ENCODE peak calls at places on chromosomes 11 and 22, in four cellular contexts. One of them, this sample, is unnamed.

GRCh38 chr11:104897891-104898684 is at the start of gene CASP12:
- DNase-seq in K562: no peak
- DNase-seq in HepG2: no peak
- DNase-seq in WTC11: no peak
- DNase-seq in this sample: no peak

GRCh38 chr11:108624196-108624925 is 30.8 kb upstream of the EXPH5 start:
- DNase-seq in K562: no peak
- DNase-seq in WTC11: no peak
- DNase-seq in HepG2: no peak
- DNase-seq in this sample: no peak

GRCh38 chr11:105763594-105763993 is 153.7 kb downstream of the GRIA4 start:
- DNase-seq in WTC11: no peak
- DNase-seq in HepG2: no peak
- DNase-seq in K562: no peak
- DNase-seq in this sample: no peak

GRCh38 chr22:22424210-22424800 is 84.2 kb downstream of the ZNF280B start:
- DNase-seq in HepG2: no peak
- DNase-seq in K562: no peak
- DNase-seq in WTC11: peak; percentile 54
- DNase-seq in this sample: no peak

GRCh38 chr11:122189259-122189658 is 73.2 kb upstream of the BLID start:
- DNase-seq in HepG2: no peak
- DNase-seq in WTC11: no peak
- DNase-seq in K562: no peak
- DNase-seq in this sample: no peak

GRCh38 chr11:61828629-61829407 is 718 bp downstream of the FADS2 start:
- DNase-seq in HepG2: no peak
- DNase-seq in WTC11: peak; percentile 64
- DNase-seq in K562: no peak
- DNase-seq in this sample: peak; percentile 82

GRCh38 chr11:2559527-2560311 is 114.9 kb downstream of the KCNQ1 start:
- DNase-seq in K562: no peak
- DNase-seq in HepG2: no peak
- DNase-seq in WTC11: peak; percentile 7
- DNase-seq in this sample: no peak

GRCh38 chr22:17159504-17159951 is 451 bp upstream of the HDHD5 start:
- DNase-seq in WTC11: no peak
- DNase-seq in K562: no peak
- DNase-seq in HepG2: no peak
- DNase-seq in this sample: no peak

GRCh38 chr22:41636467-41636866 is 15.4 kb downstream of the XRCC6 start:
- DNase-seq in WTC11: no peak
- DNase-seq in HepG2: no peak
- DNase-seq in K562: no peak
- DNase-seq in this sample: no peak

GRCh38 chr11:116519499-116519898 is 253.3 kb downstream of the BUD13 start:
- DNase-seq in WTC11: no peak
- DNase-seq in HepG2: no peak
- DNase-seq in K562: no peak
- DNase-seq in this sample: no peak

GRCh38 chr22:43829448-43829821 is 17.3 kb upstream of the EFCAB6 start:
- DNase-seq in K562: no peak
- DNase-seq in WTC11: no peak
- DNase-seq in HepG2: no peak
- DNase-seq in this sample: peak; percentile 89

GRCh38 chr11:130070109-130070828 is 575 bp downstream of the APLP2 start:
- DNase-seq in WTC11: peak; percentile 43
- DNase-seq in HepG2: no peak
- DNase-seq in K562: peak; percentile 50
- DNase-seq in this sample: peak; percentile 80

GRCh38 chr11:89381094-89381493 is 110.1 kb downstream of the NOX4 start:
- DNase-seq in WTC11: no peak
- DNase-seq in HepG2: no peak
- DNase-seq in K562: no peak
- DNase-seq in this sample: no peak

GRCh38 chr11:132220464-132220863 is 850.0 kb downstream of the NTM start:
- DNase-seq in HepG2: no peak
- DNase-seq in WTC11: no peak
- DNase-seq in K562: no peak
- DNase-seq in this sample: no peak

GRCh38 chr11:132111781-132112380 is 741.5 kb downstream of the NTM start:
- DNase-seq in WTC11: no peak
- DNase-seq in HepG2: no peak
- DNase-seq in K562: no peak
- DNase-seq in this sample: no peak

GRCh38 chr11:80603472-80603871 is 1162.6 kb upstream of the TENM4 start:
- DNase-seq in K562: no peak
- DNase-seq in HepG2: no peak
- DNase-seq in WTC11: no peak
- DNase-seq in this sample: no peak

GRCh38 chr22:24893341-24894070 is 53.0 kb downstream of the LHFPL7 start:
- DNase-seq in WTC11: no peak
- DNase-seq in HepG2: no peak
- DNase-seq in K562: no peak
- DNase-seq in this sample: no peak

GRCh38 chr22:24894998-24895397 is 51.5 kb downstream of the LHFPL7 start:
- DNase-seq in WTC11: peak; percentile 25
- DNase-seq in K562: no peak
- DNase-seq in HepG2: peak; percentile 61
- DNase-seq in this sample: peak; percentile 85

GRCh38 chr22:24894220-24894975 is 52.1 kb downstream of the LHFPL7 start:
- DNase-seq in K562: peak; percentile 25
- DNase-seq in HepG2: peak; percentile 96
- DNase-seq in WTC11: no peak
- DNase-seq in this sample: peak; percentile 81
- TF ChIP-seq FOXJ3 in K562: no peak
- TF ChIP-seq FOXJ3 in HepG2: peak; percentile 64
- TF ChIP-seq FOXJ3 in WTC11: no peak
- TF ChIP-seq FOXJ3 in this sample: no peak

DNA sequence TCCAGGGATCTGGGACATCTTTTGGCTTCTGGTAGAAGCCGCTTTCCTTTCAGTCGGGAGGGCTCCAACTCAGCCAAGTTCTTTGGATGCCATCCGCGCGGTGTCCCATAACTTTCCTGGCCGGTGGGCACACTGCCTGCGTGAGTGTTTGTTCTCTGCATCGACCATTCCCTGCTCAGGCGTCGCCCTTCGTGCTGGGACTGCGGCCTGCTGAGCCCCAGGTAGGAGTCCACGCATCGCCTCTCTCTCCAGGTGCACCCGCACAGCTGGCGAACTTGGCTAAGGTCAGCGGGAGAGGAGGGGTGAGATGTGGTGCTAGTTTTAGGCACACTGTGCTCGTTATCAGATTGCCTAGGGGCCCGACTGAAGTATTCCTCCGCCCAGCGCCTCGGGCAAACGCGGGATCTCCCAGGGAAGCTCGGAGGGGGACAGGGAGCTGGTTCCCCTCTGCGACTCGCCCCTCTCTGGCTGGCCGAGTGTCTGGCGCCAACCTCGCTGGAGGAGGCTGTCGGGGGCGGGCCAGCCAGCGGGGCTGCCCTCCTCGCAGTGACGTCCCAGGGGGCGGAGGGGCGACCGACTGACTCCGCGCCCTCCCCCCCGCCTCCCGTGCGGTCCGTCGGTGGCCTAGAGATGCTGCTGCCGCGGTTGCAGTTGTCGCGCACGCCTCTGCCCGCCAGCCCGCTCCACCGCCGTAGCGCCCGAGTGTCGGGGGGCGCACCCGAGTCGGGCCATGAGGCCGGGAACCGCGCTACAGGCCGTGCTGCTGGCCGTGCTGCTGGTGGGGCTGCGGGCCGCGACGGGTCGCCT is at the start of gene LAYN:
- DNase-seq in HepG2: no peak
- DNase-seq in WTC11: peak; percentile 66
- DNase-seq in K562: no peak
- DNase-seq in this sample: peak; percentile 86
- TF ChIP-seq FOXJ3 in HepG2: no peak
- TF ChIP-seq FOXJ3 in WTC11: no peak
- TF ChIP-seq FOXJ3 in K562: no peak
- TF ChIP-seq FOXJ3 in this sample: no peak

DNA sequence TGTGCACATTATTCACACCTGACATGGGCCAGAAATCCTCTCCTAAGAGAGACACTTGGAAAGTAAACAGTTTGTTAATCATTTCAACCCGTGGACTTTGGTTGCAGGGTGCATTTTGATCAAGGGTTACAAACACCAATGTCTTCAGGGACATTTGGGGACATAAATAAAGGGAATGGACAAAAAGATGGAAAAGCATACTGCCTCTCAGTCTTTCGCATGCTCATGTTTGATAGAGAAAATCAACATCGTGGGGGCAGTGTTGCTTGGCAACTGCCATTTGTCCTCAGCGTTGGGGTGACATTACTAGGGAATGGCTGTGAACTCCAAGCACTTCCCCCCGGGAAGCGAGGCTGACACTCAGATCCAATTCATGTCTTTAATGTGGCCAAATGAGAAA is 114.7 kb upstream of the OR4B1 start:
- DNase-seq in K562: no peak
- DNase-seq in HepG2: peak; percentile 17
- DNase-seq in WTC11: no peak
- DNase-seq in this sample: no peak
- TF ChIP-seq FOXJ3 in K562: no peak
- TF ChIP-seq FOXJ3 in HepG2: no peak
- TF ChIP-seq FOXJ3 in WTC11: no peak
- TF ChIP-seq FOXJ3 in this sample: no peak

DNA sequence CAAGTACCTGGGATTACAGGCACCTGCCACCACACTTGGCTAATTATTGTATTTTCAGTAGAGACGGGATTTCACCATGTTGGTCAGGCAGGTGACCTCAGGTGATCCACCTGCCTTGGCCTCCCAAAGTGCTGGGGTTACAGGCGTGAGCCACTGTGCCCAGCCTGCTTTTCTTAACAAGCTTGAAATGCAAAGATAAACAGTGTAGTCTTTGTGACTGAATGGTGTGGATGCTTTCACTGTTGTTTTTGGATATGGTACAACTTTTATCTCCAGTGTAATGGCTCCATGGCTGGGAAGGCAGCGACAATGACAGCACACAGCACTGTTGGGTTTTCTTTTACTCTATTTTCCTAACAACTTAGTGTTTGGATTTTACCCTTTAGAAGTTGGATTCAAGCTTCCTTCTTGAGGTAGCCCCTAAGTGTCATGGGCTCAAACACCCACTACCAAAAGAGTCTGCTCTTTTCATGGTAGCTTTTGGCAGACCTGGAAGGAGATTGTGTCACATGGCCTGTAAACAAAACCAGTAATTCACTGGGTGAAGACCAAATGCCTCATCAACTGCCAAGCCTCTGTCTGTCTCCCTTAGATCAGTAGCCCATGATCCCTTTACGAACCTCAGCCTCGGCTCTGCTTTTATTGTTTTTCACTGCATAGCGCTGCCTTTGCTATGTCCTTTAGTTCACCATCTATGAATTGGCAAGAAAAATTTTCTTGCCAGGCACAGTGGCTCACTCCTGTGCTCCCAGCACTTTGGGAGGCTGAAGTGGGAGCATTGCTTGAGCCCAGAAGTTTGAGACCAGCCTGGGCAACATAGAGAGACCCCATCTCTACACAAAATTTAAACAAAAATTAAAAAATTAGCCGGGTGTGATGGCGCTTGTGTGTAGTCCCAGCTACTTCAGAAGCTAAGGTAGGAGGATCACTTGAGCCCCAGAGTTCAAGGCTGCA is 6.4 kb downstream of the VPS51 start:
- DNase-seq in HepG2: no peak
- DNase-seq in K562: no peak
- DNase-seq in WTC11: no peak
- DNase-seq in this sample: no peak
- TF ChIP-seq FOXJ3 in HepG2: no peak
- TF ChIP-seq FOXJ3 in K562: no peak
- TF ChIP-seq FOXJ3 in WTC11: no peak
- TF ChIP-seq FOXJ3 in this sample: no peak

GRCh38 chr11:12411395-12411794 is 34.0 kb downstream of the PARVA start:
- DNase-seq in WTC11: no peak
- DNase-seq in HepG2: no peak
- DNase-seq in K562: no peak
- DNase-seq in this sample: no peak

GRCh38 chr11:12411806-12412727 is 34.7 kb downstream of the PARVA start:
- DNase-seq in HepG2: peak; percentile 31
- DNase-seq in WTC11: peak; percentile 85
- DNase-seq in K562: peak; percentile 77
- DNase-seq in this sample: peak; percentile 81

GRCh38 chr11:12408156-12408770 is 30.9 kb downstream of the PARVA start:
- DNase-seq in HepG2: no peak
- DNase-seq in WTC11: no peak
- DNase-seq in K562: no peak
- DNase-seq in this sample: no peak

GRCh38 chr11:12410006-12410728 is 32.8 kb downstream of the PARVA start:
- DNase-seq in WTC11: peak; percentile 22
- DNase-seq in K562: no peak
- DNase-seq in HepG2: no peak
- DNase-seq in this sample: peak; percentile 30

DNA sequence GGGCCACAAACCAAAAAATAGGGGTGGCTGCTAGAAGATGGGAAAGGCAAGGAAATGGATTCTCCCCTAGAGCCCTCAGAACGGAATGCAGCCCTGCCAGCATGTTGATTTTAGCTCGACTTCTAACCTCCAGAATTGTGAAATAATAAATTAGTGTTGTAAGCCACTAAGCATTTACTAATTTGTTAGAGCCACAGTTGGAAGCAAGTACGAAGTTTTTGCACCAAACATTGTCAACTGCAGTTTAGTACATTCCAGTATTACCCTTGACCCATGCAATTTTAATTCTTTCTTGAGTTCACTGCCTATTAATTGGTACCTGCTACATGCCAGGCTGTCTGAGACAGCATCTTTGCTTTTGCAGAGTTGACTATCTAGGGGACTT is 32.2 kb downstream of the PARVA start:
- DNase-seq in K562: no peak
- DNase-seq in WTC11: no peak
- DNase-seq in HepG2: no peak
- DNase-seq in this sample: no peak
- TF ChIP-seq FOXJ3 in K562: no peak
- TF ChIP-seq FOXJ3 in WTC11: no peak
- TF ChIP-seq FOXJ3 in HepG2: no peak
- TF ChIP-seq FOXJ3 in this sample: no peak

GRCh38 chr11:45079075-45079444 is 67.4 kb upstream of the PRDM11 start:
- DNase-seq in K562: no peak
- DNase-seq in WTC11: no peak
- DNase-seq in HepG2: no peak
- DNase-seq in this sample: no peak

GRCh38 chr11:45082744-45083543 is 63.5 kb upstream of the PRDM11 start:
- DNase-seq in WTC11: no peak
- DNase-seq in K562: no peak
- DNase-seq in HepG2: no peak
- DNase-seq in this sample: no peak

GRCh38 chr11:45078236-45079074 is 68.0 kb upstream of the PRDM11 start:
- DNase-seq in K562: no peak
- DNase-seq in WTC11: no peak
- DNase-seq in HepG2: no peak
- DNase-seq in this sample: peak; percentile 64

GRCh38 chr11:45079567-45079942 is 66.9 kb upstream of the PRDM11 start:
- DNase-seq in WTC11: no peak
- DNase-seq in K562: no peak
- DNase-seq in HepG2: no peak
- DNase-seq in this sample: no peak

GRCh38 chr11:45079943-45080719 is 66.3 kb upstream of the PRDM11 start:
- DNase-seq in HepG2: no peak
- DNase-seq in K562: no peak
- DNase-seq in WTC11: no peak
- DNase-seq in this sample: no peak
- TF ChIP-seq FOXJ3 in HepG2: no peak
- TF ChIP-seq FOXJ3 in K562: no peak
- TF ChIP-seq FOXJ3 in WTC11: no peak
- TF ChIP-seq FOXJ3 in this sample: no peak